ENCODE peak calls at places on chromosomes 5 and 9, in five cellular contexts. One of them, this sample, is unnamed.

GRCh38 chr9:97555164-97555563 is 53.7 kb downstream of the TMOD1 start:
- DNase-seq in K562: no peak
- DNase-seq in spleen: peak; percentile 40
- DNase-seq in HCT116: no peak
- DNase-seq in suprapubic skin: no peak
- DNase-seq in this sample: no peak

GRCh38 chr9:257957-258356 is 43.3 kb downstream of the DOCK8 start:
- DNase-seq in suprapubic skin: no peak
- DNase-seq in K562: no peak
- DNase-seq in spleen: no peak
- DNase-seq in HCT116: no peak
- DNase-seq in this sample: no peak

GRCh38 chr9:84832453-84832852 is 162.9 kb downstream of the NTRK2 start:
- DNase-seq in spleen: no peak
- DNase-seq in K562: no peak
- DNase-seq in HCT116: no peak
- DNase-seq in suprapubic skin: no peak
- DNase-seq in this sample: no peak

GRCh38 chr9:14238518-14238917 is 75.4 kb downstream of the NFIB start:
- DNase-seq in spleen: no peak
- DNase-seq in HCT116: no peak
- DNase-seq in K562: no peak
- DNase-seq in suprapubic skin: no peak
- DNase-seq in this sample: no peak

GRCh38 chr9:84187090-84187489 is 153.5 kb downstream of the SLC28A3 start:
- DNase-seq in suprapubic skin: no peak
- DNase-seq in K562: no peak
- DNase-seq in spleen: no peak
- DNase-seq in HCT116: no peak
- DNase-seq in this sample: no peak

GRCh38 chr5:88144219-88145040 is 124.2 kb downstream of the TMEM161B start:
- DNase-seq in HCT116: no peak
- DNase-seq in K562: no peak
- DNase-seq in spleen: no peak
- DNase-seq in suprapubic skin: peak; percentile 59
- DNase-seq in this sample: peak; percentile 55

GRCh38 chr5:58582004-58582403 is 871 bp upstream of the RAB3C start:
- DNase-seq in suprapubic skin: no peak
- DNase-seq in spleen: peak; percentile 82
- DNase-seq in K562: no peak
- DNase-seq in HCT116: no peak
- DNase-seq in this sample: no peak

GRCh38 chr9:87883990-87884389 is 1.3 kb downstream of the SPATA31E1 start:
- DNase-seq in K562: peak; percentile 62
- DNase-seq in suprapubic skin: no peak
- DNase-seq in spleen: no peak
- DNase-seq in HCT116: no peak
- DNase-seq in this sample: no peak

GRCh38 chr9:3578786-3579185 is 53.0 kb upstream of the RFX3 start:
- DNase-seq in HCT116: no peak
- DNase-seq in suprapubic skin: no peak
- DNase-seq in spleen: no peak
- DNase-seq in K562: no peak
- DNase-seq in this sample: no peak

GRCh38 chr9:3956081-3956701 is 343.7 kb downstream of the GLIS3 start:
- DNase-seq in K562: no peak
- DNase-seq in spleen: no peak
- DNase-seq in HCT116: no peak
- DNase-seq in suprapubic skin: no peak
- DNase-seq in this sample: no peak

GRCh38 chr9:6788175-6789016 is 30.6 kb downstream of the KDM4C start:
- DNase-seq in spleen: no peak
- DNase-seq in HCT116: peak; percentile 24
- DNase-seq in K562: no peak
- DNase-seq in suprapubic skin: no peak
- DNase-seq in this sample: no peak

GRCh38 chr9:120935383-120935857 is 8.8 kb upstream of the TRAF1 start:
- DNase-seq in HCT116: no peak
- DNase-seq in spleen: peak; percentile 92
- DNase-seq in suprapubic skin: peak; percentile 99
- DNase-seq in K562: peak; percentile 63
- DNase-seq in this sample: no peak

GRCh38 chr5:155605898-155606297 is 592.3 kb downstream of the KIF4B start:
- DNase-seq in HCT116: no peak
- DNase-seq in spleen: no peak
- DNase-seq in suprapubic skin: no peak
- DNase-seq in K562: no peak
- DNase-seq in this sample: no peak

GRCh38 chr9:131708613-131709002 is 31.3 kb downstream of the RAPGEF1 start:
- DNase-seq in suprapubic skin: no peak
- DNase-seq in K562: no peak
- DNase-seq in HCT116: no peak
- DNase-seq in spleen: no peak
- DNase-seq in this sample: no peak

GRCh38 chr5:64859881-64860280 is 91.2 kb downstream of the CWC27 start:
- DNase-seq in K562: no peak
- DNase-seq in spleen: no peak
- DNase-seq in suprapubic skin: no peak
- DNase-seq in HCT116: no peak
- DNase-seq in this sample: no peak

GRCh38 chr5:64865662-64866061 is 96.9 kb downstream of the CWC27 start:
- DNase-seq in spleen: no peak
- DNase-seq in HCT116: no peak
- DNase-seq in K562: no peak
- DNase-seq in suprapubic skin: no peak
- DNase-seq in this sample: no peak

GRCh38 chr5:64864171-64864570 is 95.4 kb downstream of the CWC27 start:
- DNase-seq in suprapubic skin: no peak
- DNase-seq in spleen: no peak
- DNase-seq in K562: no peak
- DNase-seq in HCT116: no peak
- DNase-seq in this sample: no peak

DNA sequence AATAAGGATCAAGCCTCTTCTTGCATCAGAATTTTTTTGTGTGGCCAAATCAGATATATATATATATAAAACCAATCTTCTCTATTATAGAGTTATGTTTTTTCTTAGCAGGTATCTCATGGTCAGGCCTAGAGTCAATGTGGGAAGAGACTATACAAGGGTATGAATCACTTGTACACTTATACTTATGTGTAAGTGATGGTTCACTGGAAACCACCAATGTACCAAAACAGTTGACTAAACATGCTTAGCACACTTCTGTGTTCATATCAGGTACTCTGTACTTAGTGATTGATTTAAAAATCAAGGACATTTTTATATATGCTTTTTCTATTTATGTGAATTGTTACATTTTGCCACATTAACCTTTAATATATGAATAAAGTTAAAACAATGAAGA is 92.6 kb downstream of the CWC27 start:
- DNase-seq in spleen: no peak
- DNase-seq in HCT116: no peak
- DNase-seq in K562: no peak
- DNase-seq in suprapubic skin: no peak
- DNase-seq in this sample: no peak
- TF ChIP-seq CTCF in spleen: no peak
- TF ChIP-seq CTCF in HCT116: no peak
- TF ChIP-seq CTCF in K562: no peak
- TF ChIP-seq CTCF in suprapubic skin: no peak
- TF ChIP-seq CTCF in this sample: no peak

DNA sequence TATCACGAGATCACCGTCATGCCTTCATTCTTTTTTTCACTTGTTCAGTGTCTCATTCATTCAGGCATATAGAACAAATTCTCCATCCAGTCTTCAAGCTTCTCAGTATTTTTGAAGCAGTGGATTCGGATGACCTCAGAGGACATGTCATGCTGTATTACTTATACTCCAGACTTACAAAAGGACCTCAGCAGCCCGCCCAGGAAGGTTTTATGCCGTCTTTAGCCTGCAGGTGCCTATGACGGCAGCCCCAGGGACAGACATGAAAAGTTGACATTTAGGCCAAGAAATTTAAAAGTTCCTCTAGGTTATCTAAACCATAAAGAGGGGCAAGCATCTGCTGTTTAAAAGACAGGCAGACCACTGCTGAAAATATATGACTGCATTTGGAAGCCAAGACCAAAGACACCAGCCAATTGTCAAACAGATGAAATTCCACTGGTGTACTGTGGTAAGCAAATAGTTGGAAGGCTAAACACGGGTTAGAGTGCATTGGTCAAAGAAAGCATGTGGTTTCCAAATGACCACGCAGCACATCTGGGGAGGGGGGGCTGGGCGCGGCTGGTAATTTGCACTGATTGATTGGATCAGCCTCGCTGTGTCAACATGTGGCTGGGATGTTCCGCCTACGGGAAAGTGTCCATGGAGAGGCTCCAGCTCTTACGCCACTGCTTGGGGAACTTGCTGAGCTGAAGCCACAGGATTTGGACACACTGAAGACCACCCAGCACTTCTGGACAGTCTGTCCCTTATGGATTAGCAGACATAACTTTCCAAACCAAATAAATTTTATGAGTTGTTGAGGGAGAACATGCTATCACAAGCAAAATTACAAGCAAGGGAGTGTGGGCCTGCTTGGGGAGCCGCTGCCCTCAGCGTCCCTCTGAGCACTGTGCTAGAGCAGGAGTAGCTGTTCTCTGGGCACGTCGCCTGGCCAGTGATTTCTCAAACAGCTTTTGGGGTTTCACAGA is 173.6 kb downstream of the FANCC start:
- DNase-seq in suprapubic skin: peak; percentile 94
- DNase-seq in HCT116: no peak
- DNase-seq in K562: no peak
- DNase-seq in spleen: no peak
- DNase-seq in this sample: peak; percentile 33
- TF ChIP-seq POLR2AphosphoS5 in suprapubic skin: peak; percentile 86
- TF ChIP-seq POLR2AphosphoS5 in HCT116: no peak
- TF ChIP-seq POLR2AphosphoS5 in K562: no peak
- TF ChIP-seq POLR2AphosphoS5 in spleen: peak; percentile 6
- TF ChIP-seq POLR2AphosphoS5 in this sample: peak; percentile 53

GRCh38 chr9:130128782-130129424 is 43.3 kb upstream of the NCS1 start:
- DNase-seq in HCT116: no peak
- DNase-seq in K562: no peak
- DNase-seq in spleen: peak; percentile 89
- DNase-seq in suprapubic skin: no peak
- DNase-seq in this sample: peak; percentile 71

GRCh38 chr9:130126721-130127429 is 45.3 kb upstream of the NCS1 start:
- DNase-seq in HCT116: no peak
- DNase-seq in spleen: no peak
- DNase-seq in K562: no peak
- DNase-seq in suprapubic skin: no peak
- DNase-seq in this sample: no peak

GRCh38 chr9:130124471-130124870 is 47.7 kb upstream of the NCS1 start:
- DNase-seq in spleen: peak; percentile 39
- DNase-seq in HCT116: no peak
- DNase-seq in K562: no peak
- DNase-seq in suprapubic skin: no peak
- DNase-seq in this sample: no peak

GRCh38 chr9:130129425-130130061 is 42.7 kb upstream of the NCS1 start:
- DNase-seq in spleen: no peak
- DNase-seq in suprapubic skin: no peak
- DNase-seq in HCT116: no peak
- DNase-seq in K562: no peak
- DNase-seq in this sample: peak; percentile 54

DNA sequence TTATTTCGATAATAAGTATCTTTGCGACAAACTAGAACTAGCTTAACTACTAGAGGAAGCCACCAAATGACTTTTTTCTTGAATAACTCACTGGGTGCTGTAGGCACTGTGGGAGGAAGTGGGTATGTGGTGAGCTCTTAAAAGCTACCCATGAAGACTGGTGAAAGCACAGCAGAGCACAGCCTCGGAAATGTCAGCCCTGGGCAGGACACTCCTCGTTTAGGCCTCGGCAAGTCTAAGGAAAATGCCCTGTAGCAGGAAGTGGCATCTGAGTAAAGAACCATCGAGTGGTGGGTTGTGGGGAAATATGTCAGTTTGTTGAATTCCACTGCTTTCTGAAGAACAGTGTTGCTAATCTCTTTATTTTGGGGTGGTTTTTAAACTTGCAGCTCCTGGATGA is 44.0 kb upstream of the NCS1 start:
- DNase-seq in spleen: peak; percentile 85
- DNase-seq in suprapubic skin: no peak
- DNase-seq in K562: no peak
- DNase-seq in HCT116: no peak
- DNase-seq in this sample: no peak
- TF ChIP-seq POLR2A in spleen: no peak
- TF ChIP-seq POLR2A in suprapubic skin: no peak
- TF ChIP-seq POLR2A in K562: no peak
- TF ChIP-seq POLR2A in HCT116: no peak
- TF ChIP-seq POLR2A in this sample: no peak

GRCh38 chr9:93587651-93588347 is 11.4 kb downstream of the PHF2 start:
- DNase-seq in K562: no peak
- DNase-seq in suprapubic skin: peak; percentile 57
- DNase-seq in spleen: peak; percentile 64
- DNase-seq in HCT116: no peak
- DNase-seq in this sample: no peak
- TF ChIP-seq CTCF in K562: peak; percentile 46
- TF ChIP-seq CTCF in suprapubic skin: no peak
- TF ChIP-seq CTCF in spleen: no peak
- TF ChIP-seq CTCF in HCT116: peak; percentile 3
- TF ChIP-seq CTCF in this sample: peak; percentile 41

DNA sequence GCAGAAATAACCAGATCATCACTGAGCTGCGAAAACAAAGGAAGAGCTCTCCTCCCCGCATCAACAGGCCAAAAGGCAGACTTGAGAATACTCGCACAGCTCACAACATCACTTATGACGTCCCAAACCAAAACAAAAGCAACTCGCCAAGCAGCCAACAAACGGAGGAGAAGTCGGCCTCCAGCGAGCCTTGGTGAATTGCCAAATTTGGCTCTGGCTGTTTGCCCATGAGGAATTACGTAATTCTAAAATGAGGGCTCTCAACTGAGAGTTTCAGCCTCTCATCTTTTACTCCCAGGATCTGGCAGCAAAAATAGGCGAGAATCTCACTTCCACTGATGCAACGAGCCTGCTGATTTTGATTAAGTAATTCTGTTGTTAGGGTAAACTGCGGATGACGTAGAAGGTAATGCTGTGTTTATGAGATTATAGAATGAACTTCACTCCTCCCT is 51.7 kb upstream of the SEMA6A start:
- DNase-seq in spleen: no peak
- DNase-seq in suprapubic skin: peak; percentile 89
- DNase-seq in K562: no peak
- DNase-seq in HCT116: no peak
- DNase-seq in this sample: peak; percentile 39
- TF ChIP-seq POLR2AphosphoS5 in spleen: peak; percentile 29
- TF ChIP-seq POLR2AphosphoS5 in suprapubic skin: no peak
- TF ChIP-seq POLR2AphosphoS5 in K562: no peak
- TF ChIP-seq POLR2AphosphoS5 in HCT116: no peak
- TF ChIP-seq POLR2AphosphoS5 in this sample: no peak

This sample was measured in upper lobe of left lung.